ENCODE peak calls at places on chromosomes 1 and 21, in four cellular contexts. One of them, this sample, is unnamed.

GRCh38 chr1:240790851-240791250 is 178.9 kb upstream of the GREM2 start:
- DNase-seq in K562: no peak
- DNase-seq in GM12878: no peak
- DNase-seq in HepG2: no peak
- DNase-seq in this sample: no peak

GRCh38 chr1:70487910-70488665 is 77.0 kb downstream of the CTH start:
- DNase-seq in K562: peak
- DNase-seq in GM12878: peak
- DNase-seq in HepG2: peak
- DNase-seq in this sample: peak

GRCh38 chr1:67687649-67688048 is 2.6 kb downstream of the GADD45A start:
- DNase-seq in K562: no peak
- DNase-seq in GM12878: no peak
- DNase-seq in HepG2: peak
- DNase-seq in this sample: no peak

GRCh38 chr21:36454706-36455105 is 25.2 kb downstream of the CLDN14 start:
- DNase-seq in K562: no peak
- DNase-seq in GM12878: no peak
- DNase-seq in HepG2: no peak
- DNase-seq in this sample: no peak

GRCh38 chr1:201376464-201377374 is 761 bp downstream of the TNNT2 start:
- DNase-seq in K562: peak
- DNase-seq in GM12878: no peak
- DNase-seq in HepG2: peak
- DNase-seq in this sample: peak

GRCh38 chr1:67755619-67756018 is 70.6 kb downstream of the GADD45A start:
- DNase-seq in K562: no peak
- DNase-seq in GM12878: no peak
- DNase-seq in HepG2: no peak
- DNase-seq in this sample: no peak

GRCh38 chr1:186155594-186155993 is 219.5 kb downstream of the TPR start:
- DNase-seq in K562: no peak
- DNase-seq in GM12878: no peak
- DNase-seq in HepG2: peak
- DNase-seq in this sample: no peak

GRCh38 chr1:109776206-109776835 is 12.6 kb upstream of the EPS8L3 start:
- DNase-seq in K562: no peak
- DNase-seq in GM12878: no peak
- DNase-seq in HepG2: no peak
- DNase-seq in this sample: no peak

GRCh38 chr1:112957133-112957812 is 1.3 kb upstream of the SLC16A1 start:
- DNase-seq in K562: peak
- DNase-seq in GM12878: peak
- DNase-seq in HepG2: peak
- DNase-seq in this sample: peak

GRCh38 chr1:21287905-21288514 is 2.3 kb downstream of the ECE1 start:
- DNase-seq in K562: no peak
- DNase-seq in GM12878: no peak
- DNase-seq in HepG2: no peak
- DNase-seq in this sample: no peak

GRCh38 chr1:219085988-219086387 is 87.7 kb upstream of the LYPLAL1 start:
- DNase-seq in K562: no peak
- DNase-seq in GM12878: no peak
- DNase-seq in HepG2: no peak
- DNase-seq in this sample: no peak

GRCh38 chr1:5385400-5385799 is 606.8 kb downstream of the NPHP4 start:
- DNase-seq in K562: no peak
- DNase-seq in GM12878: no peak
- DNase-seq in HepG2: no peak
- DNase-seq in this sample: no peak

DNA sequence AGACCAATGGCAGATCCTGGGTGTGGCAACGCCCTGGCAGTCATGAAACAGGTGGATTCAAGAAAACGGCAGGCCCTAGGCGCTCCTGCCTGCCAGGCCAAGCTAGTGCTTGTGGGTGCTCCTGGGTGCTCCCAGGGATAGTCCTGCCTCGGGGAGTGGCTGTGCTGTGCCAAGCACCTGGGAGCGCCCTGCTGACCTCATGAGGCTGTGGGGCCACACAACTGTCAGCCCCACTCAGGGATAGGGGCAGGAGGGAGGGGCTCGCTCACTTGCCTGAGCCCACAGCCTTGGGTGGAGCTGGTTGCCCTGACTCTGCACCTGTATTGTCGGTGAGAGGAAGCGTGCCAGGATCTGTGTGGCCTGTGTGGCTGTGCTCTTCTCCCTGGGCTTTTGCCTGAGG is 9.4 kb downstream of the SNAP47 start:
- DNase-seq in K562: no peak
- DNase-seq in GM12878: no peak
- DNase-seq in HepG2: no peak
- DNase-seq in this sample: no peak
- TF ChIP-seq CBX5 in K562: no peak
- TF ChIP-seq CBX5 in GM12878: no peak
- TF ChIP-seq CBX5 in HepG2: no peak
- TF ChIP-seq CBX5 in this sample: no peak

DNA sequence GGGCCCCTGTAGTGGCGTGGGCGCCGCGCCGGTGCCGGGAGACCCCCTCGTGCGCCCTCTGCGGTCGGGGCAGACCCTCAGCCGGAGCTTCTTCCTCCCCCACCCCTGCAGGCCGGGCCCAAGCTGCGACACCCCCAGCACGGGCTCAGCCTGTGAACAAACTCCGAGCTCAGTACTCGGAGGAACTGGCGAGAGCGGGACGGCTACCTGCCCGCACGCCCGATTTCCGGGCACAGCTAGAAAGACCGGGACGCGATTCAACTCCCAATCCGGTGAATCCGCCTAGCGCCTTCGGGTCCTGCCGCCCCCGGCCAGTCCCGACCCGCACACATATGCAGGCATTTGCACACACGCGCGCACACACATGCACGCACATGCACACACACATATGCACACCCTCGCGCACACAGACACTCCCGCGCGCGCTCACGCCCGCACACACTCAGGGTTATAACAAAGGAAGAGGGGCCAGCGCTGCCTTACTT is 580 bp upstream of the BLACAT1 start:
- DNase-seq in K562: no peak
- DNase-seq in GM12878: no peak
- DNase-seq in HepG2: no peak
- DNase-seq in this sample: no peak
- H3K9ac ChIP-seq in K562: no peak
- H3K9ac ChIP-seq in GM12878: no peak
- H3K9ac ChIP-seq in HepG2: no peak
- H3K9ac ChIP-seq in this sample: peak

DNA sequence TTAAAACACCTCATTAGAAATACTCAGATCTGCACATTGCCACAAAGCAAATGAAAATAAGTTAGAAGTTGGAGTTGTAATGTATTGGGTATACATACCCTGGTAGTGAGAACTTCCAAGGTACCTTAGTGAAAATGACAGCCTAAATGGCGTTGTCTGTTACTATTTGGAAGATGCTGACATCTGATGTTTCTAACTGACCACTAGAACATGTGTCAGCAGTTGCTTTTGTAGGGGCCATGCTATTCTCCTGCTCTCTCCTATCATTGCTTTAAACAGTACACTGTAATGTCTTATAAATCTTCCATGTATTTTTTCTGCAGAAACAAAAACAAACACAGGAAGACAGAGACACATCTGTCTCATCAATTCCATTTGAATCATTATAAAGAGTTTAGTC is 40.1 kb downstream of the LAMC1 start:
- DNase-seq in K562: no peak
- DNase-seq in GM12878: no peak
- DNase-seq in HepG2: no peak
- DNase-seq in this sample: no peak
- TF ChIP-seq ZNF274 in K562: no peak
- TF ChIP-seq ZNF274 in GM12878: no peak
- TF ChIP-seq ZNF274 in HepG2: no peak
- TF ChIP-seq ZNF274 in this sample: no peak

DNA sequence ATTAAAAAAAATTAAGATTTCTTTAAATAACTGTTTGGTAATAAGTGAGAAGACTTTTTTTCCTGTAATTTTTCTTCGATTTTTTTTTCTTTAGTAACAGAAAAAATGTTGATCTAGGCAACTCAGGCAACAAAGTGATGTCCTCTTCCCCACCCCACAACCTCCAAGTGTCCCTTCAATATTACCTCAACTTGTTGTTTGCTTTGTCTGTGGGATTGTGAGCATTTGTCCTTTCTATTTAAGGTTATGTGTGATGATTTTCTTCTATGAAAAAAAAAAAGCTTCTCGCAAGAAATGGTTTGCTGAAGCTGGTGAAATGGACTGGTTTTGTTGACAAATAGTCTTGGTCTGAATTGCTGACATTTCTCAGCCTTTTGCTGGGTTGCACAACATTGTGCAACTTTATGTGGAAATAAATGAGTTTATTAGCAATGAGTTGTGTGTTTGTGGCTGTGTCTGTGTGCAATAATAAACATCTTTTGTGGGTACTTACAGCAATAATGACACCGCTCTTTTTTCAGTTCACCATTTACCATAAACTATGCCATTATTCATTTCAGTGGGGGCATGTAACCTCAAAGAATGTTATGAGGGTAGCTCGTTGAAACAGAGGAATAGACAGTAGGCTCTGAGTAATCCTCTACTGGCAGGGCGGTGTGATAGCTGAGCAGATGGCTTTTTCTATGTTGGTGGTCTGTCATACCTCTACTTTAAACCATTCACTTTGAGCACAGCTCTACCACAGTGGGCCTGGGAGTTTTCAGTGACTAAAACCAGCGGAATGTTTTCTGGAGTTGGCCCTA is 218.4 kb downstream of the HLX start:
- DNase-seq in K562: no peak
- DNase-seq in GM12878: no peak
- DNase-seq in HepG2: no peak
- DNase-seq in this sample: no peak
- TF ChIP-seq CBX5 in K562: no peak
- TF ChIP-seq CBX5 in GM12878: no peak
- TF ChIP-seq CBX5 in HepG2: no peak
- TF ChIP-seq CBX5 in this sample: no peak

DNA sequence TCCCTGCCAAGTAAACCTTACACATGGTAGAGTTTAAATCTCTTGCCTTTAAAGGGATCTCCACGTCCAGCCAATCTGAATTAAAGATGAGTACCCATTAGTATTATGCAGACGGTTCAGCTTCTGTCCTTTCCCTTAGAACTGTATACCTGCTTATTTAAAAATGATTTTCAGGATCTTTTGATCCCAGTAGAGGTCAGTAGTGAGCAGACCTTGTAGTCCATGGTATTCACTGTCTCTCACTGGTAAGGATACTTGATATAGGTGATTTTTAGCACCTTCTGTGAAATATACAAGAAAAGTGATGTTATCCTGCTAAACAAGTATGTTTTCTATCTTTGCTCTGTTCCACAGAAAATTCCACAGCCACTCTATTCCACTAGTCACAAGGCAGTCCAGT is 1211.6 kb upstream of the ADGRL4 start:
- DNase-seq in K562: peak
- DNase-seq in GM12878: no peak
- DNase-seq in HepG2: peak
- DNase-seq in this sample: no peak
- H3K9ac ChIP-seq in K562: no peak
- H3K9ac ChIP-seq in GM12878: no peak
- H3K9ac ChIP-seq in HepG2: no peak
- H3K9ac ChIP-seq in this sample: no peak

GRCh38 chr1:111140680-111140967 is 601 bp downstream of the CEPT1 start:
- DNase-seq in K562: no peak
- DNase-seq in GM12878: no peak
- DNase-seq in HepG2: peak
- DNase-seq in this sample: no peak

GRCh38 chr1:111139956-111140679 is at the start of the genes CEPT1 and DRAM2:
- DNase-seq in K562: peak
- DNase-seq in GM12878: peak
- DNase-seq in HepG2: peak
- DNase-seq in this sample: peak

GRCh38 chr1:111142358-111142975 is 2.4 kb downstream of the CEPT1 start:
- DNase-seq in K562: no peak
- DNase-seq in GM12878: no peak
- DNase-seq in HepG2: peak
- DNase-seq in this sample: no peak

GRCh38 chr1:111141245-111141644 is 1.2 kb downstream of the CEPT1 start:
- DNase-seq in K562: no peak
- DNase-seq in GM12878: no peak
- DNase-seq in HepG2: no peak
- DNase-seq in this sample: no peak

GRCh38 chr1:111141803-111142202 is 1.8 kb downstream of the CEPT1 start:
- DNase-seq in K562: no peak
- DNase-seq in GM12878: no peak
- DNase-seq in HepG2: peak
- DNase-seq in this sample: no peak
- TF ChIP-seq ZNF274 in K562: no peak
- TF ChIP-seq ZNF274 in GM12878: no peak
- TF ChIP-seq ZNF274 in HepG2: no peak
- TF ChIP-seq ZNF274 in this sample: no peak

GRCh38 chr1:6466023-6466422 is at the start of gene TNFRSF25:
- DNase-seq in K562: peak
- DNase-seq in GM12878: no peak
- DNase-seq in HepG2: no peak
- DNase-seq in this sample: no peak
- TF ChIP-seq CBX5 in K562: no peak
- TF ChIP-seq CBX5 in GM12878: no peak
- TF ChIP-seq CBX5 in HepG2: no peak
- TF ChIP-seq CBX5 in this sample: no peak

DNA sequence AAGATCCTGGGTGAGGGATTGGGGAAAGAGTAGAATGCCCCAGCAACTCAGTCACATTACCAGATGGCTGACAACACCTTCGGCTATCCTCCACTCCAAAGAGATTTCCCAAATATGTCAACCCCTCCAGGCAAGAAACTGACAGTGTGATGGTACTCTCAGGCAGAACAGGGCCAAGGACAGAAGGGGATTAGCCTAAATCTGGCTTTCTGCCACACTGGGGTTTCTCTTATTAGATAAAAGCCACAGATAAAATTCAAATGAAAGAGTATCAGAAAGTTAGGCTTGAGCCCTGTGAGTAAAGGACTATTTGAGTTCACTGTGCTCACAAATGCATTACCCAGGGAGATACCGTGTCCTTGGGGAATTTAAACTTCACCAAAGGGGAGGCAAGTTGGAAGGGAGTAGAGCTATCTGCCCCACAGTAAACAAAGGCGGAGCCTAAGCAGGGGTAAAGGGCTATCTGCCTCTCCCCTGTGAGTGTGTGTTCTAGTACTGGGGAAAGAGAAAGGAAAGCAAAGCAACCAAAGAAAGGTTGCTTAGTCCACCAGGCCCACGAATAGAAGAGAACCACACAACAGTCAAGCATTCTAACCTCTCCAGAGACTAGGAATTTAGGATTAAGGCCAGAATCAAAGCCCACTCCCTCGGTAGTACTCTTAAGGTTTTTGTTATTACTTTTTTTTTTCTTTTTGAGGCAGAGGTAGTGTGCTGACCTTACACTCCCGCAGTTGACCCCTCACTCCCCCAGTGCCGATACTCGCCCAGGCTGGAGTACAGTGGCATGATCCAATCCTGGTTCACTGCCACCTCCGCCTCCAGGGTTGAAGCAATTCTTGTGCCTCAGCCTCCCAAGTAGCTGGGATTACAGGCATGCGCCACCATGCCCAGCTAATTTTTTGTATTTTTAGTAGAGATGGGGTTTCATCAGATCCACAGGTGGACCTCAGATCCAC is 12.8 kb downstream of the TPM3 start:
- DNase-seq in K562: no peak
- DNase-seq in GM12878: no peak
- DNase-seq in HepG2: peak
- DNase-seq in this sample: no peak
- H3K9ac ChIP-seq in K562: peak
- H3K9ac ChIP-seq in GM12878: peak
- H3K9ac ChIP-seq in HepG2: peak
- H3K9ac ChIP-seq in this sample: peak

This sample was measured in H1.